ENCODE peak calls at places on chromosomes 4 and X, in four cellular contexts. S is heart right ventricle; N is effector memory CD4-positive, alpha-beta T cell; X is upper lobe of right lung. W is an unnamed sample.

GRCh38 chrX:19303216-19303880 is 40.4 kb upstream of the PDHA1 start:
- DNase-seq in S (no peak), N (no peak), X (no peak), W (no peak)

GRCh38 chr4:189071241-189071640 is 869.4 kb upstream of the FRG1 start:
- DNase-seq in S (no peak), N (no peak), X (no peak), W (no peak)

GRCh38 chrX:41137589-41137988 is 52.3 kb downstream of the USP9X start:
- DNase-seq in S (no peak), N (no peak), X (no peak), W (no peak)

GRCh38 chr4:45275862-45276261 is 549.5 kb upstream of the GNPDA2 start:
- DNase-seq in S (no peak), N (no peak), X (no peak), W (no peak)

GRCh38 chr4:11111876-11112275 is 316.8 kb downstream of the HS3ST1 start:
- DNase-seq in S (no peak), N (no peak), X (no peak), W (no peak)

GRCh38 chrX:71532078-71532752 is 689 bp upstream of the OGT start:
- DNase-seq in S (no peak), N (peak; percentile 46), X (no peak), W (peak; percentile 74)

GRCh38 chr4:147017081-147017480 is 71.4 kb upstream of the TTC29 start:
- DNase-seq in S (no peak), N (no peak), X (no peak), W (no peak)

GRCh38 chrX:106874075-106874474 is 29.1 kb downstream of the RIPPLY1 start:
- DNase-seq in S (no peak), N (no peak), X (no peak), W (peak; percentile 35)

GRCh38 chrX:48983081-48983480 is 11.4 kb upstream of the KCND1 start:
- DNase-seq in S (no peak), N (no peak), X (no peak), W (no peak)

DNA sequence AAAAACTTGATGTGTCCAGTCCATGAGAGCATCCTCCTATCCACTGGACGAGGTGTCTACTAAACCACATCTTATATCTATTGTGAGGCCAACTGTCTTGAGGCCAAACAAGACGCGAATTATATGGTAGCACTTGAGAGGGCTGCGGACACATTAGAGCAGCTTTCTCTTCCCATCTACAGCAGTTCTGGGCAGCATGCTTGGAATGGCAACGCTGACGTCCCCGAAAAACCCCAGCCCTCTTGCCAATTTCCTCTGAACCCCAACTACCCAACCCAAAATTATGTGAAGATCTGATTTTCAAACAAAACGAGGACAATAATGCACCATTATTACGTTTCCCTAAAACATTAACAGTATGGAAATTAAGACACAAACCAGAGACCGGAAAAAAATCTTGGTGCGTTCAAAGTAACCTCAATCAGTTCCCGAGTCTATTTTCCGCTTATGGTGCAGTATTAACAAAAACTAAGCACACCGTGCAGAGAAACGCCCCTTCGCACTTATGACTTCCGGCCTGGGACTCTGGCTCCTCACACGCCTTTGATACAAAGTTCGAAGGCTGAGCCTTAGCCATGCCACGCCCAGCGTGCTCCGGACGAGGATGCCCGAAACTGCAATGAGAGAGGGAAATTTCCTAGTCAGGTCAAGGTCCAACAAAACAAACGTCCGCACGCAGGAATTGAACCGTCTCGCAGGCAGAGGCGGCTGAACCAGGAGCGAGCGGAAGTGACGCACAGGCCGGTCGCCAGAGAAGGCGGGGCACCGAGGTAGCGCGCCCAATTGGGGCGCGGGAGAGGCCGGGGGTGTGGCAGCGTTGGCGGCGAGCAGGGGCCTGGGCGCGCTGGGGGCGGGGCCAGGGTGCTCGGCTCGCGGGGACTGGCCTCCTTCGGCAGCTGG is 458 bp upstream of the AP1AR start:
- DNase-seq in S (peak; percentile 99), N (peak; percentile 90), X (peak; percentile 100), W (peak; percentile 97)
- H3K9me3 ChIP-seq in S (no peaks in the 10 kb centered on the region), N (no peaks in the 10 kb centered on the region), X (no peaks in the 10 kb centered on the region), W (no peaks in the 10 kb centered on the region)

GRCh38 chrX:137565921-137566745 is at the start of gene ZIC3:
- DNase-seq in S (peak; percentile 66), N (no peak), X (peak; percentile 81), W (no peak)

GRCh38 chrX:137569470-137569891 is 3.6 kb downstream of the ZIC3 start:
- DNase-seq in S (no peak), N (no peak), X (no peak), W (no peak)

GRCh38 chrX:137566746-137567473 is 983 bp downstream of the ZIC3 start:
- DNase-seq in S (no peak), N (no peak), X (no peak), W (no peak)

GRCh38 chrX:137568741-137569469 is 3.0 kb downstream of the ZIC3 start:
- DNase-seq in S (no peak), N (no peak), X (no peak), W (no peak)

GRCh38 chrX:137567474-137568232 is 1.7 kb downstream of the ZIC3 start:
- DNase-seq in S (no peak), N (no peak), X (no peak), W (no peak)
- H3K27me3 ChIP-seq in S (peaks cover 94% of the 10 kb centered on the region), N (peaks cover 21% of the 10 kb centered on the region), X (peaks cover 65% of the 10 kb centered on the region), W (peaks cover 29% of the 10 kb centered on the region)

GRCh38 chr4:129322947-129323346 is 227.0 kb downstream of the C4orf33 start:
- DNase-seq in S (no peak), N (no peak), X (no peak), W (no peak)

GRCh38 chr4:129323630-129324029 is 227.7 kb downstream of the C4orf33 start:
- DNase-seq in S (no peak), N (no peak), X (no peak), W (no peak)

GRCh38 chr4:129328176-129328575 is 232.2 kb downstream of the C4orf33 start:
- DNase-seq in S (no peak), N (no peak), X (no peak), W (no peak)

GRCh38 chr4:129327637-129328036 is 231.7 kb downstream of the C4orf33 start:
- DNase-seq in S (no peak), N (no peak), X (no peak), W (no peak)

GRCh38 chr4:129326810-129327209 is 230.9 kb downstream of the C4orf33 start:
- DNase-seq in S (no peak), N (no peak), X (no peak), W (no peak)
- H3K27ac ChIP-seq in S (no peak overlapping the region), N (no peak overlapping the region), X (no peak overlapping the region), W (no peak overlapping the region)

GRCh38 chrX:66023726-66024467 is 16.0 kb downstream of the VSIG4 start:
- DNase-seq in S (no peak), N (no peak), X (no peak), W (no peak)
- H3K9me3 ChIP-seq in S (no peaks in the 10 kb centered on the region), N (no peaks in the 10 kb centered on the region), X (no peaks in the 10 kb centered on the region), W (no peaks in the 10 kb centered on the region)

GRCh38 chr4:6452116-6452896 is 20.1 kb downstream of the PPP2R2C start:
- DNase-seq in S (no peak), N (no peak), X (no peak), W (no peak)
- H3K27me3 ChIP-seq in S (peaks cover 5% of the 10 kb centered on the region), N (no peaks in the 10 kb centered on the region), X (peaks cover 10% of the 10 kb centered on the region), W (no peaks in the 10 kb centered on the region)

GRCh38 chrX:54920610-54921426 is at the start of gene TRO:
- DNase-seq in S (no peak), N (no peak), X (no peak), W (no peak)

GRCh38 chrX:54926978-54927377 is 6.4 kb downstream of the TRO start:
- DNase-seq in S (no peak), N (no peak), X (no peak), W (no peak)

GRCh38 chrX:54923376-54923775 is 2.8 kb downstream of the TRO start:
- DNase-seq in S (no peak), N (no peak), X (no peak), W (no peak)

GRCh38 chrX:54922547-54922946 is 1.9 kb downstream of the TRO start:
- DNase-seq in S (no peak), N (no peak), X (no peak), W (no peak)

DNA sequence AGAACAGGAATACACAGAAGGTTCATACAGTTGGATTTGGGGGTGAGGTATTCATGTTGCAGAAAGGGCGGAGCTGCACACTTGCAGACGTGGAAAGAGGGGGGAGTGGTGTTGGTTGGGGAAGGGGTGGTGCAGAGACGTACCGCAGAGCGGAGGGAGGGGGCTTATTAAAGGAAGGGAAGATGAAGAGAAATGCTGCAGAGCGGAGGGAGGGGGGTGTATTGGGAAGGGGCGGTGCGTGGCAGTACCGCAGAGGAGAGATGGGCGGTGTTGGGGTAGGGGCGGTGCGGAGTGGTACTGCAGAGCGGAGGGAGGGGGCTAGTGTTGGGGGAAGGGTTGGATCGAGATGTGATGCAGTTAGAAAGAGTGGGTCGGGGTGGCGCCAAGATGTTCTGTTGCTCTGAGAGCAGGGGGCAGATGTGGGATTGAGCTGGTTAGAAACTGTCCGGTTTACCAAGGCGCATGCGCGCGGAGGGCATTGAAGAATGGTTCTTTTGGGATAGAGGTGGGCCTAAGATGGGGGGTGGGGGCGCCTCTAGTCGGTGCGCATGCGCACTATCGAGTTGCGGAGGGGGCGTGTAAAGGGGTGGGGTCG is 900 bp downstream of the TRO start:
- DNase-seq in S (peak; percentile 61), N (peak; percentile 9), X (peak; percentile 66), W (peak; percentile 28)
- H3K27ac ChIP-seq in S (peak overlapping the region; percentile 43), N (no peak overlapping the region), X (no peak overlapping the region), W (no peak overlapping the region)

DNA sequence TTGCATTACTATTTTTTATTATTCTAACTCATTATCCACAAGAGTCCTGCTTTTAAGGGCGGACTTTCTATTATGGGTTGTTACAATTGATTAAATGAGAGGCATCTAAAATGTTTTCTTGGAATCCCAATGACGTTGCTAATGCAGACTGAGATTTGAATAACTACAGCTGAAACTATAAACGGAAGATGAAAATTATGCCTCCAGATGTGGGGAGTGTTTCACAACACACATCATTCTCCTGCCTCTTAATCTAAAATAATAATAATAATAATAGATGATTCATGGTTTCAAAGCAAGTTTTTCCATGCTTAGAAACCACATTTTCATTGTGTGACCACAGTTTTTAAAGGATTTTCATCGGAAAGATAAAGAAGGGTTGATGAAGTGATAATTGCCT is 306.9 kb upstream of the CPEB2 start:
- DNase-seq in S (no peak), N (no peak), X (no peak), W (no peak)
- H3K9me3 ChIP-seq in S (no peaks in the 10 kb centered on the region), N (no peaks in the 10 kb centered on the region), X (no peaks in the 10 kb centered on the region), W (no peaks in the 10 kb centered on the region)

DNA sequence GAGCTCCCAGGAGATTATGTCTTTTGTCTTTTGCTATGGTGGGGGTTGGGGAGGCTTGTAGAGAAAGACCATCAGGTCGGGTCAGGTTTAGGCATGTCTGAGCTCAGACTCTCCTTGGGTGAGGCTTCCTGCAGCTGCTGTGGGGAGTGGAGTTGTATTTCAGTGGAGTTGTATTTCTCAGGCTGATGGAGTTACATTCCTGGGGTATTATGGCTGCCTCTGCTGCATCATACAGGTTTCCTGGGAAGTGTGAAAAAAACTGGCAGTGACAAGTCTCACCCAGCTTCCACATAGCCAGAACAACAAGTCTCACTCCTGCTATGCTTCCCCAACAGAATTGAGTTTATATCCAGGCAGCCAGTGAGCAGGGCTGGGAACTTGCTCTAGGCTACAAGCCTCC is 119.3 kb downstream of the VSIG4 start:
- DNase-seq in S (no peak), N (no peak), X (no peak), W (no peak)
- H3K27me3 ChIP-seq in S (no peaks in the 10 kb centered on the region), N (no peaks in the 10 kb centered on the region), X (no peaks in the 10 kb centered on the region), W (no peaks in the 10 kb centered on the region)

W was measured in CD4-positive, CD25-positive, alpha-beta regulatory T cell.